ENCODE peak calls at places on chromosomes 4 and X, in five cellular contexts. F, I, Y, L and E are unnamed samples.

GRCh38 chrX:77731821-77732419 is 54.1 kb downstream of the ATRX start:
- DNase-seq in I (no peak), F (no peak), Y (no peak), L (no peak), E (no peak)

GRCh38 chr4:48042979-48043461 is 26.4 kb downstream of the NIPAL1 start:
- DNase-seq in F (no peak), I (no peak), Y (no peak), L (no peak), E (no peak)

GRCh38 chrX:133956570-133957340 is 28.6 kb downstream of the GPC3 start:
- DNase-seq in F (no peak), L (no peak), I (no peak), Y (no peak), E (no peak)

GRCh38 chrX:102599950-102600579 is 750 bp downstream of the ARMCX5 start:
- DNase-seq in L (no peak), F (peak), I (peak), Y (no peak), E (peak)

GRCh38 chr4:145541266-145541770 is 59.7 kb downstream of the SMAD1 start:
- DNase-seq in F (no peak), I (no peak), Y (no peak), L (no peak), E (peak)

GRCh38 chr4:109177411-109177810 is 125.0 kb downstream of the COL25A1 start:
- DNase-seq in Y (no peak), F (no peak), L (no peak), I (peak), E (no peak)

GRCh38 chr4:113881256-113881655 is 98.2 kb downstream of the ARSJ start:
- DNase-seq in Y (no peak), L (no peak), F (peak), I (peak), E (peak)

GRCh38 chr4:136818811-136819210 is 713.5 kb downstream of the PCDH18 start:
- DNase-seq in F (peak), L (no peak), Y (no peak), I (peak), E (peak)

GRCh38 chr4:159077702-159078495 is 25.0 kb upstream of the RAPGEF2 start:
- DNase-seq in F (no peak), Y (no peak), L (peak), I (no peak), E (no peak)

GRCh38 chr4:119110121-119110520 is 25.5 kb upstream of the MYOZ2 start:
- DNase-seq in L (no peak), Y (no peak), I (no peak), F (no peak), E (no peak)

GRCh38 chrX:39818071-39818470 is 279.7 kb downstream of the BCOR start:
- DNase-seq in F (no peak), L (no peak), Y (no peak), I (no peak), E (no peak)

DNA sequence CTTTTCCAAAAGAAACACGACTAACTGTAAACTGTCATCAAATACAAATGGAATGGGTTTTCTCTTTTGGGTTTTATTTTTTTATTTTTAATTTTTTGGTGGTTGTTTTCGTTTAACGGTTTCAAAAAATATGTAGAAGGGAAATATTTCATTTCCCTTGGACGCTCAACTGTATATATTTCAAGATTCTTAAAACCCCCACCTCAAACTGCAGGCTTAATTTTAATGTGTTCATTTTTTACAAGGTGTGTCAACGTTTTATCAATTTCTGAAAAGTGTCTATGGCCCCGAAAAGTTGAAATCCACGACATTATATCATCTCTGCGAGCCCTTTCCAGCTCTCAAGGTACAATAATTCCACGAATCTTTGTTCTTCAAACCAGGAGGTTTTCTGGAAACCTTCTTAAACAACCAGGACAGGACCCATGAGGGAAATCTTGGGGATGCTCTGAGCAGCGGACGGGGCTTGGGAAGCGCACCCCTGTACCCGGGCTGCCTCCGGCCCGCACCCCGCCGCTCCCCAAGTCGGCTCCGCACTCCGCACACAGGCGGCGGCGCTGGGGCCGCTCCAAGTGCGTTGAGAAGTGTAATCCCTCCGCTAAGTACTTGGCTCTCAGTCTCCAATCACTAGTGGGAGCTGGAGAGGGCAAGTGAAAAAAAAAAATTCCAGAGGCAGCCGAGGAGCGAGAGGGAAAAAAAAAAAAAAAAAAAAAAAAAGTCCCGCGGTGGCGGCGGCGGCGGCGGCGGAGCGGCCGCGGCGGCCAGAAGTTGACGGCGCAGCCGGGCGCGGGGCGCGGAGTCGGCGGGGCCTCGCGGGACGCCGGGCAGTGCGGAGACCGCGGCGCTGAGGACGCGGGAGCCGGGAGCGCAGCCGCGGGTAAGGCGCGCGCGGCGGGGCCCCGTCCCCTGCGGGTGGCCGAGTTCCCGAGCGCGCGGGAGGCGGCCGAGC is at the start of gene BMPR1B:
- DNase-seq in Y (peak), L (no peak), F (peak), I (peak), E (peak)
- TF ChIP-seq CTCF in Y (peak), L (no peak), F (peak), I (peak), E (no peak)

GRCh38 chrX:45774961-45775360 is 574.3 kb upstream of the DIPK2B start:
- DNase-seq in L (no peak), F (peak), Y (peak), I (peak), E (peak)

GRCh38 chrX:45771114-45771513 is 570.4 kb upstream of the DIPK2B start:
- DNase-seq in I (peak), F (peak), L (no peak), Y (peak), E (peak)

GRCh38 chrX:45769919-45770582 is 569.4 kb upstream of the DIPK2B start:
- DNase-seq in I (peak), Y (peak), F (peak), L (no peak), E (peak)

GRCh38 chrX:45768666-45769065 is 568.0 kb upstream of the DIPK2B start:
- DNase-seq in Y (no peak), I (no peak), F (peak), L (no peak), E (peak)

GRCh38 chrX:45771560-45772340 is 571.1 kb upstream of the DIPK2B start:
- DNase-seq in L (no peak), Y (no peak), I (peak), F (peak), E (peak)
- H3K4me3 ChIP-seq in L (no peak), Y (peak), I (peak), F (peak), E (no peak)

DNA sequence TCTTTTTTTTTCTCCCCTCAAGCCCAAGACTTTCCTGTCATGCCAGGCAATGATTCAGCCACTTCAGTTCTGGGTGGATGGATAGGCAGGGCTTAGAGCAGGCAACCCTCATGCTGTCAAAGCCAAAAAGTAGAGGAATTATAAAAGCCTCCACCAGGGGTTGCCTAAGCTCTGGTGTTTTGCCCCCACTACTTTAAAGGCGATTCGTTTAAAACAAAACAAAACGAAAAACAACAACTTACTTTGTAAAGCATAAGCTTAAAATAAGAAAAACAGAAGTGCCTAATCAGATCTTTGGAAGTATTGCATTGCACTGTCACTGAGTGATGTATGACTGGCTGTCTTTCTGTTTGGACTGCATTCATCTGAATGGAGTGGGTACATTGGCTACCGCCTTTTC is 5.3 kb upstream of the IDS start:
- DNase-seq in I (peak), Y (no peak), F (peak), L (no peak), E (peak)
- TF ChIP-seq CTCF in I (no peak), Y (peak), F (peak), L (peak), E (peak)

GRCh38 chrX:46325312-46325877 is 219.8 kb downstream of the ZNF674 start:
- DNase-seq in Y (peak), F (peak), I (peak), L (no peak), E (peak)
- H3K4me3 ChIP-seq in Y (no peak), F (no peak), I (no peak), L (no peak), E (no peak)

GRCh38 chr4:45063701-45064100 is 337.3 kb upstream of the GNPDA2 start:
- DNase-seq in F (no peak), I (no peak), Y (no peak), L (no peak), E (no peak)
- TF ChIP-seq CTCF in F (no peak), I (no peak), Y (no peak), L (no peak), E (no peak)

GRCh38 chr4:46994007-46994405 is 625 bp upstream of the GABRA4 start:
- DNase-seq in F (no peak), L (no peak), I (peak), Y (no peak), E (no peak)
- H3K4me3 ChIP-seq in F (peak), L (no peak), I (peak), Y (no peak), E (no peak)

DNA sequence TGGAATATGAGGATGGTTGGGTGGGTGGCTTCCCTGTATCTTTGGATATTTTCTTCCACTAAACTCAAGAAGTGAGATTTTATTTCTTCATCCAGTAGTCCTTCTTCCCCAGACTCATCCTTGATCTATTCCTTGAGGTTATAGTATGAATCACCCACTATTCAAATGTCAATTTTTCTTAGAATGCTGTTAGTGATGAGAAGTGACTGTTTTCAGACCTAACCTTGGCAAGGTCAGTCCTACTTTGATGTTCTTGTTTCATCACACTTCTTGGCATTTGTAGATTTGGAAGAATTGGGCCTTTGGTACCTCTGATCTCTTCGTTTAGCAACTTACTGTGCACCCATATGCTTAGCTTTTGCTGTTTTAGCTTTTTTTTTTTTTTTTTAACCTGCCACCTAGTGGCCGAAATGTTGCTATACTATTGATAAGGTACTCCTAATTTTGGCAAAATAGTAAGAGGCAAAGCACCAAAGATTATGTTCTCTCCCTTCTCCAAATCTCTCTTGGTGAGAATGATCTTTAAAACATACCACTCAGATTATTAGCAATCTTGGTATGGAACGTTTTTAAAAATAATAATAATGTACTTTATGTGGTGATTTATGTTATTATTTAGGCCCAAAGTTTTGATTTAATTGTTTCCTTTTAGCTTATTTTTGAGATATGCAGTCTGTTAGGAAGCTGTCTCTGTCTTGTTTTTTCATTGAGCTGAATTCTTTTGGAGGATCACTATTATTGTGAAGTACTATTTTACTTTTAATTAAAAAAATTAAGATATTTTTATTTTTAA is 16.5 kb downstream of the DCK start:
- DNase-seq in I (peak), L (peak), Y (no peak), F (peak), E (peak)
- TF ChIP-seq CTCF in I (peak), L (peak), Y (peak), F (peak), E (peak)

GRCh38 chrX:17376381-17377046 is 1.5 kb downstream of the NHS start:
- DNase-seq in F (peak), I (peak), Y (no peak), L (no peak), E (no peak)
- H3K4me3 ChIP-seq in F (peak), I (peak), Y (peak), L (no peak), E (peak)

GRCh38 chr4:40228497-40229365 is 31.9 kb downstream of the RHOH start:
- DNase-seq in L (no peak), F (no peak), I (no peak), Y (no peak), E (no peak)
- TF ChIP-seq CTCF in L (peak), F (peak), I (peak), Y (peak), E (peak)

GRCh38 chr4:16203083-16203482 is 23.2 kb downstream of the TAPT1 start:
- DNase-seq in I (no peak), F (no peak), L (no peak), Y (no peak), E (no peak)
- H3K4me3 ChIP-seq in I (no peak), F (no peak), L (no peak), Y (no peak), E (no peak)